ENCODE peak calls at places on chromosomes 11 and 22, in ten cellular contexts. I, A, X, U, E, M, L, R, F and P are unnamed samples.

GRCh38 chr11:326842-327580 is 6.4 kb upstream of the IFITM3 start:
- DNase-seq in X (peak), M (no peak), F (peak), R (peak), A (peak), L (no peak), U (no peak), I (peak), E (no peak), P (peak)

GRCh38 chr22:24059121-24059520 is 48.0 kb downstream of the CABIN1 start:
- DNase-seq in X (no peak), E (no peak), L (no peak), M (no peak), R (no peak), U (no peak), I (no peak), F (no peak), A (peak), P (peak)

GRCh38 chr22:37014415-37014806 is 4.8 kb downstream of the TST start:
- DNase-seq in I (no peak), F (no peak), U (no peak), A (no peak), R (no peak), X (no peak), L (no peak), E (no peak), M (no peak), P (no peak)

GRCh38 chr11:67438121-67438902 is 830 bp upstream of the PTPRCAP start:
- DNase-seq in R (no peak), E (no peak), F (peak), U (no peak), X (peak), L (no peak), M (peak), I (no peak), A (no peak), P (no peak)

GRCh38 chr11:93013646-93014045 is 44.2 kb downstream of the MTNR1B start:
- DNase-seq in R (no peak), M (no peak), X (no peak), E (no peak), F (no peak), L (no peak), I (no peak), A (no peak), U (no peak), P (no peak)

GRCh38 chr11:63882555-63883242 is 34.3 kb downstream of the RCOR2 start:
- DNase-seq in F (no peak), I (no peak), X (no peak), U (no peak), L (no peak), R (no peak), E (no peak), M (no peak), A (no peak), P (no peak)

GRCh38 chr11:27995082-27995481 is 112.9 kb downstream of the KIF18A start:
- DNase-seq in L (no peak), M (no peak), F (no peak), A (peak), X (no peak), R (no peak), E (no peak), I (no peak), U (no peak), P (no peak)

GRCh38 chr11:61533039-61533375 is 24.5 kb downstream of the LRRC10B start:
- DNase-seq in I (no peak), L (no peak), X (no peak), M (no peak), E (no peak), U (no peak), A (no peak), F (no peak), R (no peak), P (no peak)

GRCh38 chr11:7484645-7485044 is 661 bp upstream of the OLFML1 start:
- DNase-seq in X (no peak), E (no peak), M (no peak), I (no peak), A (no peak), L (no peak), R (no peak), F (no peak), U (no peak), P (no peak)

GRCh38 chr11:130719516-130719915 is 196.8 kb downstream of the SNX19 start:
- DNase-seq in A (peak), F (no peak), R (no peak), X (no peak), E (no peak), I (no peak), L (no peak), M (no peak), U (no peak), P (no peak)

GRCh38 chr11:19714387-19715363 is 2.0 kb downstream of the NAV2 start:
- DNase-seq in A (no peak), X (no peak), M (no peak), U (peak), R (no peak), L (peak), F (no peak), I (peak), E (no peak), P (peak)

GRCh38 chr22:31082606-31083376 is 1.7 kb downstream of the SMTN start:
- DNase-seq in L (no peak), E (no peak), R (peak), X (peak), I (peak), U (peak), F (peak), M (peak), A (peak), P (peak)

GRCh38 chr22:26983311-26983710 is 325.9 kb downstream of the MIAT start:
- DNase-seq in I (no peak), E (no peak), M (no peak), A (no peak), L (no peak), F (no peak), U (no peak), R (no peak), X (no peak), P (no peak)

GRCh38 chr11:32489464-32489863 is 54.1 kb upstream of the WT1 start:
- DNase-seq in A (no peak), U (no peak), M (no peak), E (no peak), I (no peak), F (no peak), L (no peak), R (no peak), X (no peak), P (no peak)

GRCh38 chr22:29524440-29525191 is 28.9 kb downstream of the THOC5 start:
- DNase-seq in U (no peak), L (no peak), M (no peak), X (no peak), F (peak), I (no peak), A (no peak), R (no peak), E (no peak), P (no peak)

GRCh38 chr11:22244986-22245592 is 52.2 kb downstream of the ANO5 start:
- DNase-seq in E (no peak), U (no peak), M (no peak), X (no peak), F (peak), A (peak), I (no peak), R (peak), L (no peak), P (peak)

GRCh38 chr11:110759972-110760381 is 47.7 kb upstream of the ARHGAP20 start:
- DNase-seq in F (peak), L (no peak), E (no peak), U (no peak), R (no peak), A (peak), M (no peak), I (no peak), X (no peak), P (no peak)

GRCh38 chr11:59523541-59523940 is 12.2 kb downstream of the OR4D9 start:
- DNase-seq in L (no peak), A (no peak), I (no peak), M (no peak), X (no peak), E (no peak), U (no peak), F (no peak), R (no peak), P (no peak)

GRCh38 chr22:39620924-39621690 is 50.6 kb downstream of the CACNA1I start:
- DNase-seq in X (no peak), F (no peak), M (no peak), E (no peak), L (no peak), I (no peak), R (peak), A (no peak), U (no peak), P (no peak)